ENCODE peak calls at places on chromosomes 6 and 20, in nine cellular contexts. E is fibroblast of pulmonary artery; C is astrocyte of the spinal cord; M is PC-3; Y is IMR-90; U is epithelial cell of esophagus; G is iPS DF 6.9; B is kidney epithelial cell; N is naive thymus-derived CD4-positive, alpha-beta T cell. Z is an unnamed sample.

GRCh38 chr6:158634695-158635426 is 9.7 kb downstream of the DYNLT1 start:
- DNase-seq in E (no peak), C (no peak), M (no peak), Y (no peak), U (no peak), G (no peak), B (no peak), N (no peak), Z (no peak)

GRCh38 chr20:49505518-49505917 is 23.1 kb upstream of the KCNB1 start:
- DNase-seq in E (peak), C (peak), M (no peak), Y (peak), U (no peak), G (no peak), B (peak), N (no peak), Z (peak)

GRCh38 chr6:3911614-3912336 is 62.6 kb downstream of the FAM50B start:
- DNase-seq in E (peak), C (peak), M (peak), Y (peak), U (peak), G (no peak), B (peak), N (no peak), Z (peak)

GRCh38 chr6:79544939-79545450 is 7.8 kb upstream of the LCA5 start:
- DNase-seq in E (peak), C (peak), M (peak), Y (peak), U (peak), G (peak), B (peak), N (no peak), Z (peak)

GRCh38 chr6:113662688-113663333 is 194.3 kb upstream of the MARCKS start:
- DNase-seq in E (no peak), C (no peak), M (no peak), Y (no peak), U (no peak), G (no peak), B (no peak), N (no peak), Z (no peak)

GRCh38 chr6:134217110-134217509 is 100.8 kb downstream of the SGK1 start:
- DNase-seq in E (no peak), C (no peak), M (no peak), Y (peak), U (no peak), G (no peak), B (no peak), N (no peak), Z (peak)

GRCh38 chr20:57174737-57175136 is 91.7 kb downstream of the BMP7 start:
- DNase-seq in E (no peak), C (no peak), M (no peak), Y (no peak), U (no peak), G (no peak), B (no peak), N (no peak), Z (no peak)

GRCh38 chr6:81241126-81241525 is 511.4 kb downstream of the TENT5A start:
- DNase-seq in E (peak), C (peak), M (no peak), Y (peak), U (no peak), G (no peak), B (no peak), N (no peak), Z (no peak)

GRCh38 chr6:168274046-168274952 is 45.3 kb downstream of the DACT2 start:
- DNase-seq in E (no peak), C (no peak), M (no peak), Y (no peak), U (no peak), G (no peak), B (peak), N (no peak), Z (no peak)

GRCh38 chr6:4349931-4350330 is 214.6 kb upstream of the ECI2 start:
- DNase-seq in E (no peak), C (no peak), M (no peak), Y (no peak), U (no peak), G (no peak), B (no peak), N (no peak), Z (no peak)

GRCh38 chr20:63969851-63970713 is at the start of gene ZNF512B:
- DNase-seq in E (peak), C (peak), M (peak), Y (peak), U (peak), G (no peak), B (no peak), N (peak), Z (peak)

GRCh38 chr20:21360686-21361085 is 36.6 kb downstream of the NKX2-4 start:
- DNase-seq in E (no peak), C (no peak), M (no peak), Y (peak), U (peak), G (no peak), B (no peak), N (no peak), Z (peak)

GRCh38 chr6:33678932-33679478 is 32.5 kb downstream of the UQCC2 start:
- DNase-seq in E (no peak), C (no peak), M (no peak), Y (no peak), U (no peak), G (no peak), B (no peak), N (no peak), Z (no peak)

GRCh38 chr20:1844723-1845523 is 50.3 kb upstream of the SIRPA start:
- DNase-seq in E (peak), C (peak), M (no peak), Y (peak), U (no peak), G (no peak), B (no peak), N (no peak), Z (peak)

GRCh38 chr6:167580512-167580911 is 246.2 kb upstream of the AFDN start:
- DNase-seq in E (no peak), C (no peak), M (no peak), Y (no peak), U (no peak), G (no peak), B (no peak), N (no peak), Z (no peak)

GRCh38 chr6:117270121-117270959 is 5.0 kb downstream of the VGLL2 start:
- DNase-seq in E (no peak), C (no peak), M (no peak), Y (no peak), U (peak), G (no peak), B (no peak), N (no peak), Z (no peak)

GRCh38 chr6:17297261-17298080 is 16.3 kb downstream of the RBM24 start:
- DNase-seq in E (peak), C (peak), M (no peak), Y (peak), U (no peak), G (no peak), B (no peak), N (no peak), Z (no peak)

GRCh38 chr6:101803146-101803545 is 409.6 kb downstream of the GRIK2 start:
- DNase-seq in E (peak), C (peak), M (peak), Y (peak), U (no peak), G (no peak), B (no peak), N (no peak), Z (no peak)

GRCh38 chr6:169445661-169446581 is 192.3 kb upstream of the THBS2 start:
- DNase-seq in E (no peak), C (no peak), M (no peak), Y (no peak), U (no peak), G (no peak), B (no peak), N (no peak), Z (no peak)

GRCh38 chr20:34985439-34986310 is 30.0 kb downstream of the MYH7B start:
- DNase-seq in E (no peak), C (no peak), M (no peak), Y (no peak), U (no peak), G (no peak), B (no peak), N (no peak), Z (no peak)

DNA sequence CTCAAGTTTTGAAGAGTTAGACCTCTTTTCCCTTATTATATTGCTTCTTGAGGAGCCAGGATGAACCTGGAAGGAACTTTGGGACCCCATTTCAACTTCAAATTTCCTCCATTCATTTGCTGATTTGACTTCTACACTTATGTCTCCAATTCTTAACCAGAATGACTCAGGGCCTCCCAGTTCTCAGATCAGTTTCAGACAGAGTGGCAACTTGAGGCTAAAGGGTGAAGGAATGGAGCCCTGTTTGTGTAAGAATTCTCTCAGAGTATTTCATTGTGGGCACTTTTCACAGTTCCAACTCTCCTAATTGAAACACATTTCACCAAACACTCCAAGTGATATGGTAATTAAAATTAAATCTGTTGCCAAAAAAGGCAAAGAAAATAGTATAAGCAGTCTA is 109.0 kb upstream of the FLRT3 start:
- DNase-seq in E (no peak), C (no peak), M (no peak), Y (peak), U (no peak), G (no peak), B (no peak), N (no peak), Z (no peak)
- H3K4me3 ChIP-seq in E (no peak), C (no peak), M (no peak), Y (no peak), U (no peak), G (no peak), B (no peak), N (no peak), Z (no peak)

GRCh38 chr6:10414766-10415592 is at the start of gene TFAP2A:
- DNase-seq in E (peak), C (no peak), M (peak), Y (peak), U (peak), G (no peak), B (no peak), N (no peak), Z (peak)
- H3K4me3 ChIP-seq in E (peak), C (no peak), M (peak), Y (peak), U (peak), G (peak), B (peak), N (peak), Z (no peak)

DNA sequence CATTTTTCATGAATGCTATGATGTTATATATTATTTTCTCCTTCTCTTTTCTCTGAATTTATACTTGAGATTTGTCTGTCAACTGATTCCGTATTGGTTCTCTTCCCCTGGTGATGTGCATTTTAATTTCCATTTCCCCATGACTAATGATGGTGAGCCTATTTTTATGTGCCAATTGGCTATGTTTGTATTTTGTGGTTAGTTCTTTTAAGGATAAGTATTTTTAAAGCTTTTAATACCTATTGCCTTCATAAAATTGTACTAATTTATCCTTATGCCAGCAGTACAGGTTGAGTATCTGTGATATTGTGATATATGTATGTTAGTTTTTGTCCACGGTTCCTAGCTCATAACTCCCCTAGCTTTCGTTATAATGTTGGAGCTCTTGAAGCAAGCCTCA is 2.8 kb downstream of the POLH start:
- DNase-seq in E (no peak), C (no peak), M (no peak), Y (peak), U (no peak), G (no peak), B (no peak), N (no peak), Z (no peak)
- H3K4me3 ChIP-seq in E (no peak), C (no peak), M (no peak), Y (no peak), U (peak), G (no peak), B (no peak), N (no peak), Z (no peak)

DNA sequence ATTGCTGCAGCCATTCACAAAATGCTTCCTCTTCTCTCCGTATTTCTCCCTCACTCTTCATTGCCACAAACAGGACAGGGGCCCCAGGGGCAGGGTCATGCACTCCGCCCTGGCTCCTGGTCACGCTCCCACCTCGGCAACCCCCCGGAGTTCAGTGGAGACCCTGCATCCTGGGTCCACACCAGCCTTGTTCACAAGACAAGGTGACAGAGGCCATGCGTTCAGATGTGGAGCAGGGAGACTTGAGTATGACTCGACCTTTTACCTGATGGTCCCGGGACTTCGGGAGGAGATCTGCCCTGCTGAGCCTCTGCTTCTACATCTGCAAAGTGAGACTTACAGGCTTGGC is 49.4 kb downstream of the ANKRD60 start:
- DNase-seq in E (no peak), C (no peak), M (no peak), Y (no peak), U (no peak), G (no peak), B (no peak), N (no peak), Z (no peak)
- H3K4me3 ChIP-seq in E (no peak), C (no peak), M (peak), Y (no peak), U (no peak), G (no peak), B (no peak), N (peak), Z (no peak)

GRCh38 chr20:51084598-51084997 is 61.7 kb upstream of the KCNG1 start:
- DNase-seq in E (no peak), C (no peak), M (no peak), Y (no peak), U (no peak), G (no peak), B (no peak), N (no peak), Z (no peak)
- H3K4me3 ChIP-seq in E (no peak), C (no peak), M (no peak), Y (no peak), U (no peak), G (no peak), B (no peak), N (no peak), Z (no peak)

DNA sequence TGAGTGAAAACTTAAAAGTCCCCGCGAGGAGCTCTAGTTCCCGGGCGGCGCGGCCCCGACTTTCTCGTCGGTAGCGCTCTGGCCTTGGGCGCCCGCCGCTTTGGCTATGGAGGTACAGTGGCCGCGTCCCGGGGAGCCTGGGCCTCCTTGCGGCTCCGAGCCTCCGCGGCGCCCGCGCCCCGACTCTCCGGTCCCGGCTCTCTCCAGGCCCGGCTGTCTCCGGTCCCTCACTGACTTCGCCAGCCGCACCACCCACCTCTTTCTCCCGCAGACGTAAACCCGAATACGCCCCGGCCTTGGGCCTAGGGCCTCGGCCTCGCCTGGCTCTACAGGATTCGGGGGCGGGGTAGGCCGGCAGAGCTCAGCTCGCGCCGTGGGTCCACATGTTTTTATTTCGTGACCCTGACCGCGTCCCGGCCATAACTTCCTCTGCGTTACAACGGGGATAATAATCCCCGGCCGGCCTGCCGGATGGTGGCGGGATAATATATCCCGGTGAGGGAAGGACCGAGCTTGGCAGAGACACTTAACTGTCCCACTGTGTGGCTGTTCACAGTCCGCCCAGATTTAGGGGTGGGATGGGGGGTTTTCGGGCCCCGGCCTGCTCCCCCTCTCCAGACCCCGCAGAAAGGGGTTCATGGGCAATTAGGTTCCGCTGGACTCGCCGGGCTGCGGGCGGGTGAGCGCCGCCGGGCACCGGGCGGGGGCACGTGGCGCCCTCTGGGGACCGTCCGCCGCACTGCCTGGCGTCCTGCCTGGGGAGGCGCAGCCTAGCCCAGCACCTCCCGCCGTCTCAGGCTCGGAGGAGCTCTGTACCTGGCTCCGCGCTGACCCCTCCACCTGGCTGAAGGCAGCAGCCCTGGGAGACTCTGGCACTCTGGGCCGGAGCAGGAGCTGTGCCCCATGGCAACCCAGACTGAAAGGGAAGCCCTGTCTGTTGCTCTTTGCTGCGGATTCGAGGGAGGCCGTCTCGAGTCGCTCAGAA is 10.1 kb upstream of the TBX18 start:
- DNase-seq in E (peak), C (peak), M (no peak), Y (no peak), U (peak), G (no peak), B (no peak), N (no peak), Z (peak)
- H3K4me3 ChIP-seq in E (peak), C (peak), M (no peak), Y (no peak), U (peak), G (peak), B (peak), N (no peak), Z (peak)

GRCh38 chr20:60064554-60064953 is 106.3 kb downstream of the CDH26 start:
- DNase-seq in E (no peak), C (no peak), M (no peak), Y (no peak), U (no peak), G (no peak), B (no peak), N (no peak), Z (no peak)

GRCh38 chr20:60063739-60064138 is 105.5 kb downstream of the CDH26 start:
- DNase-seq in E (no peak), C (no peak), M (no peak), Y (no peak), U (no peak), G (no peak), B (no peak), N (no peak), Z (no peak)

GRCh38 chr20:60060593-60060992 is 102.4 kb downstream of the CDH26 start:
- DNase-seq in E (no peak), C (no peak), M (no peak), Y (no peak), U (peak), G (no peak), B (no peak), N (no peak), Z (no peak)

GRCh38 chr20:60060006-60060557 is 101.9 kb downstream of the CDH26 start:
- DNase-seq in E (no peak), C (no peak), M (no peak), Y (no peak), U (no peak), G (no peak), B (no peak), N (no peak), Z (no peak)

GRCh38 chr20:60062431-60063336 is 104.5 kb downstream of the CDH26 start:
- DNase-seq in E (peak), C (peak), M (no peak), Y (peak), U (no peak), G (no peak), B (no peak), N (no peak), Z (peak)
- H3K4me3 ChIP-seq in E (no peak), C (no peak), M (no peak), Y (no peak), U (no peak), G (no peak), B (no peak), N (no peak), Z (no peak)

GRCh38 chr6:41641352-41641925 is 3.2 kb downstream of the MDFI start:
- DNase-seq in E (no peak), C (no peak), M (no peak), Y (no peak), U (no peak), G (no peak), B (no peak), N (no peak), Z (no peak)

GRCh38 chr6:41638801-41639555 is 710 bp downstream of the MDFI start:
- DNase-seq in E (peak), C (peak), M (no peak), Y (no peak), U (peak), G (no peak), B (no peak), N (no peak), Z (peak)

GRCh38 chr6:41640436-41640835 is 2.2 kb downstream of the MDFI start:
- DNase-seq in E (no peak), C (peak), M (no peak), Y (no peak), U (no peak), G (no peak), B (no peak), N (no peak), Z (no peak)

GRCh38 chr6:41638002-41638800 is at the start of gene MDFI:
- DNase-seq in E (no peak), C (peak), M (no peak), Y (no peak), U (no peak), G (no peak), B (no peak), N (no peak), Z (no peak)

DNA sequence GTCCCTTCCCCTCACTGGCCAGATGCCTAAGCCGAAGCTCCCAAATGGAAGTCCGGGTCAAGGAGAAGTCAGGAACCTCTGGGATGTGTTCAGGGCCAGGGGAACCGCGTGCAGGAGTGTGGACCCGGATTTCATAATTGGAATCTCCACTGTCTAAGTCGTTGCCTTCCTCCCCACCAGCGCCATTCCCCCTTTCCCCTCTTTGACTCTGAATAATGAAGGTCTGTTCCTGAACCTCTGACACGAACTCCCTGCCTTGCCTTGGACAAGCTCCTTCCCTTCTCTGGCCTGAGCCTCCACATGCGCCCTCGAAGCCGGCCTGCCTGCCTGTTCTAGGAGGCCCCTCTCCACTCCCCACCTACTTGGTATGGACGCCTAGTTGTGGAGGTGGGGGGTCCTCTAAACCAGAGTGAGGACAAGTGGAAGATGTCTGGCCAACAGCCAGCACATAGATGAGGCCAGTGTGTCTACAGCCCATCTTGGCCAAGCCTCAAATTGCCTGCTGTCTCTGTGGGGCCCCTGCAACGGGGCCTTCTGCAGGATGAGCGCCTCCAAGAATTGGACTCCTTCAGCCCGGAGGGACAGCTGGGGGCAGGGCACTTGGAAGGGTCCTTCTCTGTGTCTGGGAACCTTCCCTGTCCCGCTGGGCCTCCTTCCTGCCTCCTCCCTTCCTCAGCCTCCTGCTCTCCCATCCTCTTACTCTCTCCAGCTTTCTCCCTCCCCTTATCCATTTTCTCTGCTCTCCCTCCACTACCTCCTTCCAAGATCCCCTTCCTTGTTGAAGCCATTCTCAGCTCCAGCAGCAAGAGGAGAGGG is 1.5 kb downstream of the MDFI start:
- DNase-seq in E (no peak), C (peak), M (no peak), Y (no peak), U (no peak), G (no peak), B (no peak), N (no peak), Z (no peak)
- H3K4me3 ChIP-seq in E (peak), C (peak), M (no peak), Y (no peak), U (peak), G (peak), B (no peak), N (no peak), Z (no peak)